ENCODE peak calls at places on chromosomes 4 and X, in eight cellular contexts. One of them, this sample, is unnamed.

GRCh38 chr4:131119661-131120060 is 2023.7 kb downstream of the C4orf33 start:
- DNase-seq in aorta: no peak
- DNase-seq in body of pancreas: no peak
- DNase-seq in naive thymus-derived CD4-positive, alpha-beta T cell: no peak
- DNase-seq in lower lobe of right lung: no peak
- DNase-seq in psoas muscle: no peak
- DNase-seq in K562: no peak
- DNase-seq in ascending aorta: no peak
- DNase-seq in this sample: no peak

GRCh38 chr4:166153539-166153938 is 280.5 kb downstream of the TLL1 start:
- DNase-seq in aorta: no peak
- DNase-seq in body of pancreas: no peak
- DNase-seq in naive thymus-derived CD4-positive, alpha-beta T cell: no peak
- DNase-seq in lower lobe of right lung: no peak
- DNase-seq in psoas muscle: no peak
- DNase-seq in K562: no peak
- DNase-seq in ascending aorta: no peak
- DNase-seq in this sample: no peak

GRCh38 chr4:151822331-151822730 is 61.5 kb upstream of the GATB start:
- DNase-seq in aorta: no peak
- DNase-seq in body of pancreas: no peak
- DNase-seq in naive thymus-derived CD4-positive, alpha-beta T cell: no peak
- DNase-seq in lower lobe of right lung: no peak
- DNase-seq in psoas muscle: no peak
- DNase-seq in K562: no peak
- DNase-seq in ascending aorta: no peak
- DNase-seq in this sample: no peak

GRCh38 chr4:177185151-177185550 is 124.5 kb upstream of the NEIL3 start:
- DNase-seq in aorta: no peak
- DNase-seq in body of pancreas: no peak
- DNase-seq in naive thymus-derived CD4-positive, alpha-beta T cell: no peak
- DNase-seq in lower lobe of right lung: no peak
- DNase-seq in psoas muscle: no peak
- DNase-seq in K562: no peak
- DNase-seq in ascending aorta: no peak
- DNase-seq in this sample: no peak

GRCh38 chr4:8478801-8479744 is 38.5 kb downstream of the TRMT44 start:
- DNase-seq in aorta: no peak
- DNase-seq in body of pancreas: no peak
- DNase-seq in naive thymus-derived CD4-positive, alpha-beta T cell: no peak
- DNase-seq in lower lobe of right lung: no peak
- DNase-seq in psoas muscle: no peak
- DNase-seq in K562: peak
- DNase-seq in ascending aorta: no peak
- DNase-seq in this sample: no peak

GRCh38 chr4:185210102-185210981 is 944 bp downstream of the SNX25 start:
- DNase-seq in aorta: peak
- DNase-seq in body of pancreas: peak
- DNase-seq in naive thymus-derived CD4-positive, alpha-beta T cell: peak
- DNase-seq in lower lobe of right lung: peak
- DNase-seq in psoas muscle: peak
- DNase-seq in K562: peak
- DNase-seq in ascending aorta: peak
- DNase-seq in this sample: peak

GRCh38 chrX:12581546-12581945 is 209.7 kb upstream of the PRPS2 start:
- DNase-seq in aorta: no peak
- DNase-seq in body of pancreas: no peak
- DNase-seq in naive thymus-derived CD4-positive, alpha-beta T cell: no peak
- DNase-seq in lower lobe of right lung: no peak
- DNase-seq in psoas muscle: no peak
- DNase-seq in K562: no peak
- DNase-seq in ascending aorta: no peak
- DNase-seq in this sample: no peak

GRCh38 chr4:183254162-183254561 is 65.9 kb downstream of the CLDN22 start:
- DNase-seq in aorta: no peak
- DNase-seq in body of pancreas: no peak
- DNase-seq in naive thymus-derived CD4-positive, alpha-beta T cell: no peak
- DNase-seq in lower lobe of right lung: no peak
- DNase-seq in psoas muscle: no peak
- DNase-seq in K562: no peak
- DNase-seq in ascending aorta: no peak
- DNase-seq in this sample: no peak

GRCh38 chrX:97751735-97752134 is 868.0 kb downstream of the RPA4 start:
- DNase-seq in aorta: no peak
- DNase-seq in body of pancreas: no peak
- DNase-seq in naive thymus-derived CD4-positive, alpha-beta T cell: no peak
- DNase-seq in lower lobe of right lung: no peak
- DNase-seq in psoas muscle: no peak
- DNase-seq in K562: no peak
- DNase-seq in ascending aorta: no peak
- DNase-seq in this sample: no peak

GRCh38 chrX:13103914-13104274 is 59.5 kb upstream of the FAM9C start:
- DNase-seq in aorta: no peak
- DNase-seq in body of pancreas: no peak
- DNase-seq in naive thymus-derived CD4-positive, alpha-beta T cell: no peak
- DNase-seq in lower lobe of right lung: no peak
- DNase-seq in psoas muscle: no peak
- DNase-seq in K562: no peak
- DNase-seq in ascending aorta: no peak
- DNase-seq in this sample: no peak

GRCh38 chr4:71229477-71230257 is 109.2 kb upstream of the SLC4A4 start:
- DNase-seq in aorta: no peak
- DNase-seq in body of pancreas: peak
- DNase-seq in naive thymus-derived CD4-positive, alpha-beta T cell: no peak
- DNase-seq in lower lobe of right lung: no peak
- DNase-seq in psoas muscle: no peak
- DNase-seq in K562: peak
- DNase-seq in ascending aorta: no peak
- DNase-seq in this sample: peak

GRCh38 chr4:150569384-150569987 is 12.5 kb upstream of the MAB21L2 start:
- DNase-seq in aorta: no peak
- DNase-seq in body of pancreas: no peak
- DNase-seq in naive thymus-derived CD4-positive, alpha-beta T cell: no peak
- DNase-seq in lower lobe of right lung: no peak
- DNase-seq in psoas muscle: no peak
- DNase-seq in K562: no peak
- DNase-seq in ascending aorta: no peak
- DNase-seq in this sample: no peak

GRCh38 chr4:23747131-23747752 is 142.6 kb downstream of the PPARGC1A start:
- DNase-seq in aorta: no peak
- DNase-seq in body of pancreas: no peak
- DNase-seq in naive thymus-derived CD4-positive, alpha-beta T cell: no peak
- DNase-seq in lower lobe of right lung: no peak
- DNase-seq in psoas muscle: no peak
- DNase-seq in K562: no peak
- DNase-seq in ascending aorta: no peak
- DNase-seq in this sample: no peak

GRCh38 chr4:132934901-132935300 is 214.2 kb upstream of the PCDH10 start:
- DNase-seq in aorta: no peak
- DNase-seq in body of pancreas: no peak
- DNase-seq in naive thymus-derived CD4-positive, alpha-beta T cell: no peak
- DNase-seq in lower lobe of right lung: no peak
- DNase-seq in psoas muscle: no peak
- DNase-seq in K562: no peak
- DNase-seq in ascending aorta: no peak
- DNase-seq in this sample: no peak

GRCh38 chrX:20459410-20460350 is 193.0 kb upstream of the RPS6KA3 start:
- DNase-seq in aorta: no peak
- DNase-seq in body of pancreas: no peak
- DNase-seq in naive thymus-derived CD4-positive, alpha-beta T cell: no peak
- DNase-seq in lower lobe of right lung: no peak
- DNase-seq in psoas muscle: no peak
- DNase-seq in K562: no peak
- DNase-seq in ascending aorta: no peak
- DNase-seq in this sample: no peak

GRCh38 chrX:105460366-105460765 is 239.9 kb upstream of the TEX13A start:
- DNase-seq in aorta: no peak
- DNase-seq in body of pancreas: no peak
- DNase-seq in naive thymus-derived CD4-positive, alpha-beta T cell: no peak
- DNase-seq in lower lobe of right lung: no peak
- DNase-seq in psoas muscle: no peak
- DNase-seq in K562: no peak
- DNase-seq in ascending aorta: no peak
- DNase-seq in this sample: no peak

GRCh38 chrX:106684207-106684606 is 42.3 kb upstream of the RNF128 start:
- DNase-seq in aorta: no peak
- DNase-seq in body of pancreas: no peak
- DNase-seq in naive thymus-derived CD4-positive, alpha-beta T cell: no peak
- DNase-seq in lower lobe of right lung: no peak
- DNase-seq in psoas muscle: no peak
- DNase-seq in K562: no peak
- DNase-seq in ascending aorta: no peak
- DNase-seq in this sample: no peak

DNA sequence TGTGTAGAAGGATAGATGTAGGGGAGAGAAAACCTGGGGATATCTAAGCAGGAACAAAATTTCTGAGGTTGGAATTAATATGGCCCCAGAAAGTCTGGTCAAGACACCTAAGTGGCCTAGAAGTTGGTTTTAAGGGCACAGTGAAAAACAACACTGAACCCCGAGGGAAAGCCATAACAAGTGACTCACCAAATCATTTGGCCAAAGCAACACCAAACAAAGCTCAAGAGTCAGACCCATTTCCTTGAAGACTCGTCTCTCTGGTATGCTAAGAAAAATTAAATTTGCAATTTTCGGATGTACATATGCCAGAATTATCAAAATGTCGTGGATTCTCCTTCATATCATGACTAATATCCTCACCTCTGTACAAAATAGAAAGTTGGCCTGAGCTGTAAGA is 162.9 kb downstream of the SMIM20 start:
- DNase-seq in aorta: no peak
- DNase-seq in body of pancreas: no peak
- DNase-seq in naive thymus-derived CD4-positive, alpha-beta T cell: no peak
- DNase-seq in lower lobe of right lung: no peak
- DNase-seq in psoas muscle: no peak
- DNase-seq in K562: no peak
- DNase-seq in ascending aorta: no peak
- DNase-seq in this sample: no peak
- H3K27ac ChIP-seq in aorta: no peak
- H3K27ac ChIP-seq in body of pancreas: no peak
- H3K27ac ChIP-seq in naive thymus-derived CD4-positive, alpha-beta T cell: no peak
- H3K27ac ChIP-seq in lower lobe of right lung: peak
- H3K27ac ChIP-seq in psoas muscle: no peak
- H3K27ac ChIP-seq in K562: no peak
- H3K27ac ChIP-seq in ascending aorta: no peak
- H3K27ac ChIP-seq in this sample: no peak

DNA sequence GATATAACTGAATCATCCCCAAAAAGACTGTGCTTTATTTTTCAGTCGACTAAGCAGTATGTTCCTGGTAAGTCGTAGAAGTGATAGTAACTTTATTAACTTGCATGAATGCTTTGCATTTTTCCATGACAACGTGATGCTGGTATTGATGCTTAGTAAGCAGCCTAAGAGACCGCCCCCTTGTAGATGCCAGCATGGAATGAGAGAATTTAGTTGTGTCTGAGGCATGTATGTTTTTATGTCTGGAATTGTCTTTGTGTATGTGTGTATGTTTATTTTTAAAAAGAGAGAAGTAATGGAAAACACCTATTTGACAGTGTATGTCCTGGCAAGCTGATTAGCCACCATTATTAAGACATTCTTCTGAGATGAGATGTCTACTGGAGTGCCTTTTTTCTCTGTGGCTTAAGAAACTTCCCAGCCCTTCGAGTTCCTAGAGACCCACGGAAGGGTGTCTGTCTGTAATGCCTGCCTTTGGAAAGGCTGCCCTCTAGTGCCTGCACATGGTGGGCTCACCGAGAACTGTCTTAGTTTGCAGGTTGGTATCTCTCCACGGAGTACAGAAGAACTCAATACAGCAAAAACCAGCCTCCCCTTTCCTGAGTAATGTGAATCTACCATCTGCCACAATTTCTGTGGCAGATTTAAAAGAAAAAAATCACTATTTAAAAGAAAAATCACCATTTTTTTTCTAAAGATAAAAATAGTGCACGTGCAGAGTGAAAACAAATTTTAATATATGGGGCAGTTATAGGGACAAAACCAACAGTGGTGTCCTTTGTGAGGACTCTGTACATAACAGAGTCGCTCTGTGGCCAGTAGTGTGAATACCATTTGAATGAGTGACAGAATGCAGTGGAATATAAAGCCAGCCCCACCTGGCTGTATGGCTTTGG is 85.9 kb downstream of the AASDH start:
- DNase-seq in aorta: peak
- DNase-seq in body of pancreas: peak
- DNase-seq in naive thymus-derived CD4-positive, alpha-beta T cell: peak
- DNase-seq in lower lobe of right lung: peak
- DNase-seq in psoas muscle: peak
- DNase-seq in K562: peak
- DNase-seq in ascending aorta: peak
- DNase-seq in this sample: peak
- H3K27ac ChIP-seq in aorta: no peak
- H3K27ac ChIP-seq in body of pancreas: no peak
- H3K27ac ChIP-seq in naive thymus-derived CD4-positive, alpha-beta T cell: no peak
- H3K27ac ChIP-seq in lower lobe of right lung: no peak
- H3K27ac ChIP-seq in psoas muscle: no peak
- H3K27ac ChIP-seq in K562: no peak
- H3K27ac ChIP-seq in ascending aorta: no peak
- H3K27ac ChIP-seq in this sample: no peak

GRCh38 chr4:75786526-75786925 is 62.1 kb downstream of the USO1 start:
- DNase-seq in aorta: no peak
- DNase-seq in body of pancreas: no peak
- DNase-seq in naive thymus-derived CD4-positive, alpha-beta T cell: no peak
- DNase-seq in lower lobe of right lung: no peak
- DNase-seq in psoas muscle: no peak
- DNase-seq in K562: no peak
- DNase-seq in ascending aorta: no peak
- DNase-seq in this sample: no peak
- H3K27ac ChIP-seq in aorta: no peak
- H3K27ac ChIP-seq in body of pancreas: no peak
- H3K27ac ChIP-seq in naive thymus-derived CD4-positive, alpha-beta T cell: no peak
- H3K27ac ChIP-seq in lower lobe of right lung: no peak
- H3K27ac ChIP-seq in psoas muscle: no peak
- H3K27ac ChIP-seq in K562: no peak
- H3K27ac ChIP-seq in ascending aorta: no peak
- H3K27ac ChIP-seq in this sample: no peak

GRCh38 chr4:118775405-118775804 is 60.5 kb downstream of the SEC24D start:
- DNase-seq in aorta: no peak
- DNase-seq in body of pancreas: no peak
- DNase-seq in naive thymus-derived CD4-positive, alpha-beta T cell: no peak
- DNase-seq in lower lobe of right lung: no peak
- DNase-seq in psoas muscle: no peak
- DNase-seq in K562: no peak
- DNase-seq in ascending aorta: no peak
- DNase-seq in this sample: no peak

GRCh38 chr4:118774989-118775388 is 60.9 kb downstream of the SEC24D start:
- DNase-seq in aorta: no peak
- DNase-seq in body of pancreas: no peak
- DNase-seq in naive thymus-derived CD4-positive, alpha-beta T cell: no peak
- DNase-seq in lower lobe of right lung: no peak
- DNase-seq in psoas muscle: no peak
- DNase-seq in K562: no peak
- DNase-seq in ascending aorta: no peak
- DNase-seq in this sample: no peak

GRCh38 chr4:118772149-118773081 is 63.5 kb downstream of the SEC24D start:
- DNase-seq in aorta: no peak
- DNase-seq in body of pancreas: no peak
- DNase-seq in naive thymus-derived CD4-positive, alpha-beta T cell: peak
- DNase-seq in lower lobe of right lung: no peak
- DNase-seq in psoas muscle: no peak
- DNase-seq in K562: no peak
- DNase-seq in ascending aorta: no peak
- DNase-seq in this sample: no peak

GRCh38 chr4:118773082-118773792 is 62.7 kb downstream of the SEC24D start:
- DNase-seq in aorta: no peak
- DNase-seq in body of pancreas: no peak
- DNase-seq in naive thymus-derived CD4-positive, alpha-beta T cell: no peak
- DNase-seq in lower lobe of right lung: no peak
- DNase-seq in psoas muscle: no peak
- DNase-seq in K562: no peak
- DNase-seq in ascending aorta: no peak
- DNase-seq in this sample: no peak

GRCh38 chr4:118774321-118774720 is 61.6 kb downstream of the SEC24D start:
- DNase-seq in aorta: no peak
- DNase-seq in body of pancreas: no peak
- DNase-seq in naive thymus-derived CD4-positive, alpha-beta T cell: no peak
- DNase-seq in lower lobe of right lung: no peak
- DNase-seq in psoas muscle: no peak
- DNase-seq in K562: no peak
- DNase-seq in ascending aorta: no peak
- DNase-seq in this sample: no peak
- H3K27ac ChIP-seq in aorta: peak
- H3K27ac ChIP-seq in body of pancreas: no peak
- H3K27ac ChIP-seq in naive thymus-derived CD4-positive, alpha-beta T cell: no peak
- H3K27ac ChIP-seq in lower lobe of right lung: no peak
- H3K27ac ChIP-seq in psoas muscle: no peak
- H3K27ac ChIP-seq in K562: no peak
- H3K27ac ChIP-seq in ascending aorta: peak
- H3K27ac ChIP-seq in this sample: no peak